ENCODE peak calls at places on chromosome 11, in five cellular contexts. N, X, M, Z and V are unnamed samples.

GRCh38 chr11:118310271-118310670 is 5.7 kb downstream of the CD3E start:
- DNase-seq in X (no peak), N (no peak), M (no peak), Z (no peak), V (no peak)

GRCh38 chr11:70191495-70192140 is 11.5 kb upstream of the FADD start:
- DNase-seq in Z (peak), M (peak), X (no peak), N (peak), V (no peak)

GRCh38 chr11:60951909-60952741 is at the start of gene SLC15A3:
- DNase-seq in X (no peak), N (peak), M (peak), Z (peak), V (no peak)

GRCh38 chr11:106399075-106399500 is 321.6 kb downstream of the AASDHPPT start:
- DNase-seq in N (peak), M (peak), Z (peak), X (no peak), V (peak)

GRCh38 chr11:71206186-71206585 is 46.2 kb downstream of the SHANK2 start:
- DNase-seq in M (no peak), X (no peak), N (peak), Z (no peak), V (no peak)

GRCh38 chr11:68214173-68215086 is 1.3 kb upstream of the KMT5B start:
- DNase-seq in N (no peak), Z (no peak), X (no peak), M (peak), V (no peak)

GRCh38 chr11:59144096-59144495 is 1.4 kb downstream of the FAM111A start:
- DNase-seq in N (no peak), Z (no peak), M (no peak), X (no peak), V (no peak)

GRCh38 chr11:1829039-1829820 is 5.6 kb upstream of the SYT8 start:
- DNase-seq in X (no peak), M (no peak), Z (no peak), N (peak), V (peak)

GRCh38 chr11:134554106-134554505 is 142.1 kb upstream of the B3GAT1 start:
- DNase-seq in Z (no peak), X (no peak), N (no peak), M (no peak), V (no peak)

GRCh38 chr11:119964136-119965025 is 173.5 kb downstream of the TRIM29 start:
- DNase-seq in M (no peak), Z (no peak), X (no peak), N (peak), V (no peak)

GRCh38 chr11:77142091-77142975 is 14.3 kb downstream of the MYO7A start:
- DNase-seq in Z (no peak), N (no peak), M (peak), X (no peak), V (no peak)

GRCh38 chr11:45371251-45371749 is 85.2 kb upstream of the SYT13 start:
- DNase-seq in X (no peak), N (peak), Z (no peak), M (peak), V (no peak)

GRCh38 chr11:58640386-58641023 is 18.0 kb downstream of the CNTF start:
- DNase-seq in M (no peak), N (no peak), Z (no peak), X (no peak), V (no peak)

GRCh38 chr11:58575377-58576020 is at the start of gene LPXN:
- DNase-seq in Z (no peak), X (no peak), M (no peak), N (peak), V (peak)

GRCh38 chr11:8271106-8271886 is 7.6 kb upstream of the LMO1 start:
- DNase-seq in M (no peak), Z (no peak), X (no peak), N (no peak), V (no peak)

GRCh38 chr11:122754553-122755322 is 83.6 kb upstream of the CRTAM start:
- DNase-seq in N (peak), M (no peak), Z (no peak), X (no peak), V (no peak)

GRCh38 chr11:100769165-100769564 is 82.1 kb downstream of the ARHGAP42 start:
- DNase-seq in M (no peak), Z (no peak), N (no peak), X (no peak), V (no peak)

GRCh38 chr11:3123316-3123715 is 41.8 kb downstream of the OSBPL5 start:
- DNase-seq in N (no peak), M (peak), X (peak), Z (peak), V (no peak)

GRCh38 chr11:74321487-74322188 is 10.2 kb upstream of the P4HA3 start:
- DNase-seq in Z (no peak), M (no peak), X (no peak), N (peak), V (no peak)

GRCh38 chr11:47257518-47258316 is at the start of gene NR1H3:
- DNase-seq in Z (peak), M (peak), X (no peak), N (peak), V (no peak)

GRCh38 chr11:126354631-126355323 is 709 bp upstream of the ST3GAL4 start:
- DNase-seq in M (no peak), N (no peak), Z (no peak), X (no peak), V (no peak)

GRCh38 chr11:122556605-122557004 is 98.9 kb upstream of the UBASH3B start:
- DNase-seq in M (peak), Z (no peak), X (no peak), N (peak), V (no peak)

GRCh38 chr11:92552942-92553341 is 328.3 kb downstream of the FAT3 start:
- DNase-seq in M (no peak), N (peak), Z (no peak), X (peak), V (no peak)

GRCh38 chr11:17831228-17831627 is 96.6 kb downstream of the KCNC1 start:
- DNase-seq in X (no peak), M (no peak), Z (peak), N (no peak), V (no peak)

GRCh38 chr11:122637538-122637937 is 18.0 kb upstream of the UBASH3B start:
- DNase-seq in X (no peak), Z (no peak), M (no peak), N (no peak), V (no peak)

GRCh38 chr11:46513934-46514342 is 79.9 kb downstream of the AMBRA1 start:
- DNase-seq in X (no peak), Z (peak), N (peak), M (no peak), V (peak)

GRCh38 chr11:89487016-89487415 is 4.2 kb downstream of the NOX4 start:
- DNase-seq in N (no peak), Z (no peak), X (no peak), M (no peak), V (peak)

GRCh38 chr11:28566643-28567042 is 458.5 kb downstream of the METTL15 start:
- DNase-seq in M (peak), X (no peak), Z (peak), N (peak), V (peak)

GRCh38 chr11:129375731-129376657 is at the start of gene BARX2:
- DNase-seq in N (peak), X (no peak), Z (no peak), M (peak), V (no peak)
- H3K27ac ChIP-seq in N (no peak), X (no peak), Z (no peak), M (no peak), V (peak)

DNA sequence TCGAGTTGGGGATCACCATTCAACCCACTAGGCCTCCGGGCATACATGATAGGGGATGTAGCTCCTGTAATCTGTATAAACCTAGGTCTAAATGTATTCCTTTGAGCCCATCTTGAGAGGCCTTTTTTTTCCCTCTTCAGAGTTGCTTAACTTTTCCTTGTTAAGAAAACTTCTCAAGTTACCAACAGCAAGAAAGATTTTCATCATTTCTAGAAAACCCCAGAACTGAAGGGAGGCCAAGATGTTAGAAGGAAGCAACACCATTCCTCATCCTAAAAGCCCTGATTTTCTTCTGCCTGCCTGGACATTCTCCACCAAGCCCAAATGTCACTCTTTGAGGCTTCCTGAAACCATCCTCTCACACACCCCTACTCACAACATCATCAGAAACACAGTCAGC is 79.4 kb downstream of the TMPRSS5 start:
- DNase-seq in M (no peak), Z (no peak), N (no peak), X (no peak), V (no peak)
- H3K27ac ChIP-seq in M (no peak), Z (no peak), N (no peak), X (peak), V (no peak)

DNA sequence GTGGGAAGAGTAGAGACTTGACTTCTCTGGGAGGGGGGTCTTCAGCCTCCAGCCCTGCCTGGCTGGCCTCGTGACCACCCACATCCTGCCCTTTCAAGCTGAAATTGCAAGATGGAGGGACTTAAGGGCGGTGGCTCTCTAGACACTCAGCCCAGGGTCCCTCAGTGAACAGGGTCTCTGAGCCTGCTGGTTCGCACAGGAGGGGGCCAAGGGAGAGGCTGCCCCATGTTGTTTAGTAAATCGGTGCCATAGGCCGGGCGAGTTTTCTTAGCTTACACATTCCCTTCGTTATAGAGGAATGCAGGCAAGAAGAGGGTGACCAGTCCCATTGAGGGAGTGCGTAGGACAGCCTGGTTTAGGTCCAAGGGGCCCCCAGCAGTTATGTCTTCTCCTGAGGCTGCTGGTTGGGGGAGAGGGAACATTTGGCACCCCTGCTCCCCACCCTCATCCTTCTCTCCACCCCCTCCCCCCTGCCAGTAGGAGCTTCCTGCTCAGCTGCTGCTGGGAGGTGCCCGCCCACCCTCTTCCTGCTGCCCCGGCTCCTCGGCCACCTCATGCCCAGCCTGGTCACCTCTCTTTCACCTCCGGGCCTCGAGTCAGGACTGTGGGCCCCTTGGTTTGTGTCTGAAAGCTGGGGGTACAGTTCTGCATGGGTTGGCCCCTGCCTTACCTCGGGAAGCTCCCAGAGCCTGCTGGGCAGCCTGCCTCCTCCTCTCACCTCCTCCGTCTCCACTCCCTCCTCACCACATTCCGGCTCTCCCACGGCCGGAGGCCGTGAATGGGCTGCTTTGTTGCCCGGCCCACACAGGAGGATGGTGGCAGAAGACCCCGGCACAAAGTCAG is 3.9 kb downstream of the FRMD8 start:
- DNase-seq in M (no peak), Z (no peak), X (no peak), N (peak), V (no peak)
- H3K27ac ChIP-seq in M (peak), Z (peak), X (peak), N (no peak), V (peak)

GRCh38 chr11:62500066-62501035 is 46.3 kb downstream of the AHNAK start:
- DNase-seq in X (no peak), Z (no peak), M (no peak), N (no peak), V (peak)
- H3K27ac ChIP-seq in X (no peak), Z (peak), M (peak), N (no peak), V (peak)

DNA sequence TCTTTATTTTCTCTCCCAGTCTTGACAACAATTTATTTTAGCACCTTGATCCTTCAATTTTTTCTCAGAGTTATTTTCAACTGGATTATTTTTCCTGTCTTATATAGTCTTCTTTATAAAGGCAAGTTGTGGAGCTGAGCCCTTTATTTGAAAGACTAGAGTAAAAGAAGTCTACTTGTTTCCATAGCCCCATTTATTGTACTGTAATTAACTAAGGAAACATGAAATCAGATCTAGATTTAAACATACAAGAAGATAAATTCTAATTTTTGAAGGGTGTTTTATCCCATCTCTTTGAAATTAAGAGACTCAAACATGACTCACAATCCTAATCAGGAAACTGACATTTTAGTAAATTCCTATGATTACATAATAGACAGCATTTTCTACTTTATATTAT is 2421.8 kb downstream of the LRRC4C start:
- DNase-seq in N (no peak), Z (no peak), X (no peak), M (no peak), V (no peak)
- H3K27ac ChIP-seq in N (no peak), Z (no peak), X (no peak), M (no peak), V (no peak)